ENCODE peak calls at places on chromosomes 12 and 14, in six cellular contexts. S is body of pancreas, A is gastrocnemius medialis, N is breast epithelium, E is uterus, P is HCT116. V is an unnamed sample.

GRCh38 chr12:13124661-13125505 is 21.4 kb upstream of the GSG1 start:
- DNase-seq in P (no peak), A (no peak), S (no peak), E (no peak), N (no peak), V (no peak)

GRCh38 chr12:120497524-120498150 is 1.7 kb downstream of the DYNLL1 start:
- DNase-seq in N (peak; percentile 25), S (no peak), P (no peak), A (no peak), E (no peak), V (no peak)

GRCh38 chr12:93134893-93135285 is 205.8 kb upstream of the EEA1 start:
- DNase-seq in E (no peak), P (no peak), N (no peak), A (no peak), S (no peak), V (peak; percentile 69)

GRCh38 chr12:6089041-6089823 is 35.2 kb downstream of the VWF start:
- DNase-seq in P (peak; percentile 77), S (peak; percentile 42), E (no peak), A (no peak), N (peak; percentile 42), V (peak; percentile 32)

GRCh38 chr12:65586796-65587195 is 237.5 kb upstream of the HMGA2 start:
- DNase-seq in S (no peak), A (no peak), E (no peak), P (no peak), N (no peak), V (no peak)

GRCh38 chr12:42756841-42757661 is 167.5 kb upstream of the PRICKLE1 start:
- DNase-seq in P (peak; percentile 85), S (peak; percentile 73), E (peak; percentile 39), N (peak; percentile 54), A (no peak), V (no peak)

GRCh38 chr12:103780992-103781391 is 60.0 kb downstream of the NT5DC3 start:
- DNase-seq in S (no peak), P (no peak), N (no peak), A (peak; percentile 89), E (no peak), V (no peak)

GRCh38 chr14:74918380-74918779 is 4.7 kb downstream of the RPS6KL1 start:
- DNase-seq in S (no peak), A (no peak), N (no peak), E (no peak), P (no peak), V (no peak)

GRCh38 chr12:62466018-62466595 is 519 bp upstream of the MON2 start:
- DNase-seq in A (peak; percentile 30), S (peak; percentile 30), N (peak; percentile 33), E (peak; percentile 42), P (no peak), V (peak; percentile 53)

GRCh38 chr12:94498073-94498472 is 38.4 kb upstream of the CEP83 start:
- DNase-seq in A (no peak), N (no peak), E (no peak), S (no peak), P (no peak), V (no peak)

GRCh38 chr14:92665699-92666110 is 82.7 kb downstream of the LGMN start:
- DNase-seq in N (no peak), S (no peak), P (no peak), E (no peak), A (no peak), V (no peak)
- TF ChIP-seq POLR2A in N (no peak), S (no peak), P (no peak), E (no peak), A (peak; percentile 19), V (no peak)

GRCh38 chr14:102408729-102409128 is 46.0 kb downstream of the TECPR2 start:
- DNase-seq in P (no peak), N (peak; percentile 76), S (no peak), E (no peak), A (peak; percentile 77), V (no peak)

GRCh38 chr14:102407258-102407657 is 44.5 kb downstream of the TECPR2 start:
- DNase-seq in P (no peak), N (peak; percentile 38), A (peak; percentile 73), S (no peak), E (no peak), V (no peak)

DNA sequence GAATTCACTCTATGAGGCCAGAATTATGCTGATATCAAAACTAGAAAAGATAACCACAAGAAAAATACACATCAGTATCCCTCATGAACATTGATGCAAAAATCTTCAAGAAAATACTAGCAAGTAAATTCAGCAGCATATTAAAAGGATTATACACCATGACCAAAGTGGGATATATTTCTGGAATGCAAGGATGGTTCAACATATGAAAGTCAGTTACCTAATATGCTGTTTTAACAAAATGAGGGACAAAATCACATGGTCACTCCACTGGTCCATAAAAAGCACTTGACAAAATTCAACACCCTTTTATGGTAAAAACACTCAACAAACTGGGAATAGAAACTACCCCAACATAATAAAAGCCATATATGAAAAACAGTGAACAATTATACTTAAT is 40.3 kb downstream of the TECPR2 start:
- DNase-seq in S (no peak), A (no peak), N (no peak), E (no peak), P (no peak), V (no peak)
- H3K9me3 ChIP-seq in S (peaks cover 11% of the 10 kb centered on the region), A (no peaks in the 10 kb centered on the region), N (no peaks in the 10 kb centered on the region), E (no peaks in the 10 kb centered on the region), P (peaks cover 10% of the 10 kb centered on the region), V (no peaks in the 10 kb centered on the region)

DNA sequence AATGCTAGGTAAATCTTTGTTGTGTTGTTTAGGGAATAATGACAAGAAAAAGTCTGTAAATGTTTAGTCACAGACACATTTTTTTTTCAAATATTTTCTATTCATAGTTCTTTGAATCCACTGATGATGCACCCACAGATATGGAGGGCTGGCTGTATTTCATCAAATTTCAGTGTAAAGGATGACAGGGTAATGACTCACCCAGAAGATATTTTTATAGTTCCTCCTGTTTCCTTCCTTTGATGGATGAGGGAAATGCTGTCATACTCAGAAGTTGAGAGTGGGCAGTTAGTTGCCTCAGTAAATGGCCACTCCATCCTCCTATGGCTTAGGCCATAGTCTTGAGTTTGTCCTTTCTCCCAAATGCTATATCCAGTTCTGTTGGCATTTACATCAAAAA is 76.9 kb upstream of the REP15 start:
- DNase-seq in S (no peak), E (no peak), P (peak; percentile 81), A (no peak), N (no peak), V (no peak)
- TF ChIP-seq POLR2A in S (no peak), E (no peak), P (no peak), A (no peak), N (no peak), V (no peak)

DNA sequence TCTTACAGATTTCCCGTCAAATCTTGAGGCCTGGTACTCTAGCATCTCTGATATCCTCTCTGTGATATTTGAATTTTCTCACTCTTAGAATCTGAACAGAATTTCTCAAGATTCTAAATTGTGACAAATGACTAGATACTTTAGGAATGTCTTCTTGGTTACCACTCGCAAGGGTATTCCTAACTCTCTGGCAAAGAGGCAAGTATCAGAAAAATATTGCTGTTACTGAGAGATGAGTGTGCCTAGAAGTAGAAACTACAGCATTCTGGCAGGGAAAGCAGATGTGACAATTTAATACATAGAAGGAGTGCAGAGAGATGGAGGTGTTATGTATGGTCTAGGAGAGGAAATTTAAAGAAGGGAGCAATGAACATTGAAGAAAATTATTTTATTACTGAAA is 467.8 kb downstream of the LRIG3 start:
- DNase-seq in A (no peak), E (no peak), N (no peak), P (no peak), S (no peak), V (no peak)
- H3K9me3 ChIP-seq in A (no peaks in the 10 kb centered on the region), E (no peaks in the 10 kb centered on the region), N (no peaks in the 10 kb centered on the region), P (no peaks in the 10 kb centered on the region), S (no peaks in the 10 kb centered on the region), V (no peaks in the 10 kb centered on the region)

GRCh38 chr14:50532502-50533313 is at the start of gene MAP4K5:
- DNase-seq in S (peak; percentile 94), E (peak; percentile 91), N (peak; percentile 86), A (peak; percentile 87), P (peak; percentile 76), V (peak; percentile 94)

GRCh38 chr14:50530358-50530757 is 2.0 kb downstream of the MAP4K5 start:
- DNase-seq in S (no peak), A (no peak), N (no peak), E (no peak), P (no peak), V (no peak)

GRCh38 chr14:50533314-50533705 is 941 bp upstream of the MAP4K5 start:
- DNase-seq in N (no peak), A (no peak), S (no peak), E (no peak), P (no peak), V (no peak)

GRCh38 chr14:50530794-50531193 is 1.6 kb downstream of the MAP4K5 start:
- DNase-seq in A (no peak), E (no peak), N (no peak), P (no peak), S (no peak), V (no peak)

GRCh38 chr14:50531595-50532501 is 521 bp downstream of the MAP4K5 start:
- DNase-seq in P (no peak), N (peak; percentile 22), A (peak; percentile 24), E (peak; percentile 47), S (peak; percentile 48), V (peak; percentile 64)
- TF ChIP-seq POLR2A in P (no peak), N (no peak), A (no peak), E (no peak), S (no peak), V (no peak)

DNA sequence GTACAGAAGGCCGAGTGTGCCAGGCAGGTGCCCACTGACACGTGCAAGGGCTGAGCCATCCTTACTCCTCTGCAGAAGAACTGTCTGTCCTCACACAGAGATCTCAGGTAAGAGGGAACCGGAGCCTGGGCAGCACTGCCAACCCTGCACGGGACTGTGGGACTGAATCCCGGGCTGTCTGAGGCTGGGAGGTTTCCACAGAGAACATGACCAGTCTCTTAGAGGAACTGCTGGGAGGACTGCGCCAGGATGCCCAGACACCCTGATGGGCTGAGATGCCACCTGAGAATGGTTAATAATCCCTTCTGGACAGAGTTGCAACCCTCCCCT is 302.9 kb upstream of the SFSWAP start:
- DNase-seq in P (no peak), A (no peak), N (no peak), S (no peak), E (no peak), V (no peak)
- H3K9me3 ChIP-seq in P (no peaks in the 10 kb centered on the region), A (no peaks in the 10 kb centered on the region), N (no peaks in the 10 kb centered on the region), S (no peaks in the 10 kb centered on the region), E (no peaks in the 10 kb centered on the region), V (no peaks in the 10 kb centered on the region)

V was measured in right lobe of liver.